ENCODE peak calls at places on chromosomes 4 and X, in seven cellular contexts. Z is iPS-NIHi11; G is psoas muscle; M is memory B cell; J is GM04504; Y is iris pigment epithelial cell; V is activated CD4-positive, alpha-beta T cell treated with anti-CD3 and anti-CD28 coated beads, Interleukin-2, amount 10 ng/mL, durations not matched to agents 7 days and 5 days. K is an unnamed sample.
A peak's percentile ranks its signal among the peaks of the same experiment; 100 is the strongest.

GRCh38 chrX:47218920-47219815 is 687 bp downstream of the CDK16 start:
- DNase-seq in G (peak; percentile 69), Z (peak; percentile 59), M (no peak), V (peak; percentile 50), Y (no peak), J (no peak), K (peak; percentile 28)

GRCh38 chr4:1748465-1748995 is 27.2 kb downstream of the TACC3 start:
- DNase-seq in M (peak; percentile 83), Z (peak; percentile 95), V (peak; percentile 85), Y (peak; percentile 48), G (peak; percentile 67), J (no peak), K (peak; percentile 72)

GRCh38 chr4:97123573-97123972 is 1019.7 kb downstream of the STPG2 start:
- DNase-seq in Z (no peak), J (no peak), M (no peak), Y (no peak), G (no peak), V (no peak), K (no peak)

GRCh38 chr4:81648576-81649272 is 177.0 kb upstream of the RASGEF1B start:
- DNase-seq in Z (peak; percentile 18), J (no peak), Y (no peak), V (peak; percentile 67), M (peak; percentile 17), G (no peak), K (peak; percentile 82)

GRCh38 chr4:55169352-55169959 is 44.1 kb upstream of the KDR start:
- DNase-seq in M (no peak), V (no peak), J (no peak), Z (no peak), G (no peak), Y (peak; percentile 29), K (no peak)

GRCh38 chr4:107825072-107825789 is 499 bp downstream of the SGMS2 start:
- DNase-seq in Y (peak; percentile 60), Z (peak; percentile 60), M (no peak), G (no peak), J (no peak), V (peak; percentile 7), K (no peak)

GRCh38 chr4:142202404-142203332 is 566.3 kb downstream of the IL15 start:
- DNase-seq in J (no peak), V (no peak), Y (no peak), G (no peak), Z (no peak), M (no peak), K (peak; percentile 29)

GRCh38 chrX:71450433-71451106 is 82.3 kb upstream of the OGT start:
- DNase-seq in M (no peak), G (no peak), V (no peak), Z (no peak), Y (no peak), J (no peak), K (no peak)

K was measured in MM.1S.